ENCODE peak calls at places on chromosomes 5 and 9, in six cellular contexts. Q is HCT116, Z is choroid plexus epithelial cell, U is progenitor cell of endocrine pancreas, G is RWPE1, A is A673. Y is an unnamed sample.

GRCh38 chr5:54742417-54742889 is 224.9 kb downstream of the SNX18 start:
- DNase-seq in Q (no peak), Z (peak), U (no peak), G (peak), A (no peak), Y (no peak)

GRCh38 chr5:90097082-90097477 is 312.5 kb downstream of the CETN3 start:
- DNase-seq in Q (no peak), Z (no peak), U (no peak), G (no peak), A (no peak), Y (no peak)

GRCh38 chr5:119285070-119285916 is 70.5 kb upstream of the TNFAIP8 start:
- DNase-seq in Q (no peak), Z (no peak), U (no peak), G (no peak), A (no peak), Y (no peak)

GRCh38 chr9:94922098-94922607 is 195.7 kb downstream of the AOPEP start:
- DNase-seq in Q (no peak), Z (peak), U (no peak), G (peak), A (peak), Y (no peak)

GRCh38 chr9:35658894-35659220 is 765 bp downstream of the CCDC107 start:
- DNase-seq in Q (peak), Z (peak), U (no peak), G (no peak), A (peak), Y (no peak)

GRCh38 chr5:105752801-105753200 is 1917.9 kb downstream of the EFNA5 start:
- DNase-seq in Q (no peak), Z (peak), U (no peak), G (no peak), A (peak), Y (no peak)

GRCh38 chr5:140595538-140595937 is 30.9 kb downstream of the SLC35A4 start:
- DNase-seq in Q (no peak), Z (no peak), U (no peak), G (no peak), A (peak), Y (no peak)

GRCh38 chr5:138949988-138950387 is 74.9 kb upstream of the LRRTM2 start:
- DNase-seq in Q (no peak), Z (no peak), U (no peak), G (no peak), A (no peak), Y (no peak)

GRCh38 chr9:98607787-98608186 is 100.9 kb downstream of the GABBR2 start:
- DNase-seq in Q (no peak), Z (peak), U (no peak), G (no peak), A (no peak), Y (no peak)

GRCh38 chr9:91295357-91295756 is 66.4 kb downstream of the AUH start:
- DNase-seq in Q (no peak), Z (no peak), U (no peak), G (no peak), A (no peak), Y (no peak)

GRCh38 chr9:126671381-126671831 is 57.7 kb downstream of the LMX1B start:
- DNase-seq in Q (no peak), Z (peak), U (no peak), G (no peak), A (no peak), Y (no peak)

GRCh38 chr5:80211292-80211691 is 44.6 kb downstream of the SERINC5 start:
- DNase-seq in Q (no peak), Z (no peak), U (no peak), G (no peak), A (no peak), Y (no peak)

GRCh38 chr5:38299585-38299984 is 41.2 kb downstream of the EGFLAM start:
- DNase-seq in Q (no peak), Z (no peak), U (no peak), G (no peak), A (no peak), Y (no peak)

GRCh38 chr5:56516936-56517521 is 283.9 kb upstream of the ANKRD55 start:
- DNase-seq in Q (no peak), Z (peak), U (no peak), G (no peak), A (peak), Y (no peak)

GRCh38 chr9:5617749-5618148 is 11.2 kb upstream of the RIC1 start:
- DNase-seq in Q (no peak), Z (no peak), U (no peak), G (no peak), A (no peak), Y (no peak)

GRCh38 chr5:127515693-127516440 is 1.6 kb upstream of the PRRC1 start:
- DNase-seq in Q (no peak), Z (peak), U (no peak), G (no peak), A (no peak), Y (no peak)

DNA sequence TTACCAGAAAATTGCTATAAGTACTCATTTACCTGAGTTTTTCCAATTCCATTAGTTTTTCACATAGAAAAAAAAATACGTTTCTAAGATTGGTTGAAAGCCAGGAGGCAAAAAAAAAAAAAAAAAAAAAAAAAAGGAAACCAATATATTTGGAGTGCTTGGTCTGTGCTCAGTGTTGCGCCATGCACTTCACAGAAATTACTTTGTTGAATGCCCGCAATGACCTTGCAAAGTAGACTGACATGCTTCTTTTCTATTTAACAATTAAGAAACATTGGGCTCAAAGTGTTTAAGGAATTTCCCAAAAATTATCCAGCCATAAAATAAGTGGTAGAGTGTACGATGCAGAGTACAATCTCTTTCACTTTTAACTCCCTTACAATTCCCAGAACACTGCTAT is 65.2 kb upstream of the PAPPA start:
- DNase-seq in Q (no peak), Z (peak), U (no peak), G (no peak), A (no peak), Y (no peak)
- TF ChIP-seq CTCF in Q (no peak), Z (no peak), U (no peak), G (no peak), A (no peak), Y (no peak)

GRCh38 chr9:130206579-130206978 is 34.4 kb downstream of the NCS1 start:
- DNase-seq in Q (no peak), Z (no peak), U (no peak), G (no peak), A (no peak), Y (no peak)
- TF ChIP-seq CTCF in Q (no peak), Z (no peak), U (no peak), G (no peak), A (no peak), Y (no peak)

GRCh38 chr9:105651806-105652205 is 10.5 kb upstream of the TAL2 start:
- DNase-seq in Q (no peak), Z (no peak), U (no peak), G (no peak), A (no peak), Y (no peak)

GRCh38 chr9:105661011-105661410 is 1.2 kb upstream of the TAL2 start:
- DNase-seq in Q (no peak), Z (no peak), U (no peak), G (no peak), A (no peak), Y (no peak)

GRCh38 chr9:105658351-105658750 is 3.9 kb upstream of the TAL2 start:
- DNase-seq in Q (no peak), Z (no peak), U (no peak), G (no peak), A (no peak), Y (no peak)

GRCh38 chr9:105656131-105656921 is 5.9 kb upstream of the TAL2 start:
- DNase-seq in Q (no peak), Z (no peak), U (peak), G (peak), A (peak), Y (peak)
- TF ChIP-seq CTCF in Q (no peak), Z (no peak), U (peak), G (peak), A (peak), Y (peak)

GRCh38 chr5:151686673-151687378 is at the start of gene SPARC:
- DNase-seq in Q (no peak), Z (peak), U (peak), G (peak), A (peak), Y (no peak)
- TF ChIP-seq CTCF in Q (no peak), Z (peak), U (no peak), G (no peak), A (no peak), Y (no peak)